ENCODE peak calls at places on chromosome 19, in five cellular contexts. One of them, this sample, is unnamed.

GRCh38 chr19:43620061-43621001 is 902 bp upstream of the ZNF428 start:
- DNase-seq in uterus: no peak
- DNase-seq in mammary epithelial cell: no peak
- DNase-seq in fibroblast of pulmonary artery: no peak
- DNase-seq in tibial nerve: no peak
- DNase-seq in this sample: no peak

GRCh38 chr19:18519962-18520847 is 1.7 kb downstream of the ELL start:
- DNase-seq in fibroblast of pulmonary artery: peak
- DNase-seq in tibial nerve: peak
- DNase-seq in mammary epithelial cell: peak
- DNase-seq in uterus: peak
- DNase-seq in this sample: peak

GRCh38 chr19:55112781-55113569 is 4.5 kb downstream of the PPP1R12C start:
- DNase-seq in fibroblast of pulmonary artery: no peak
- DNase-seq in mammary epithelial cell: no peak
- DNase-seq in uterus: peak
- DNase-seq in tibial nerve: no peak
- DNase-seq in this sample: no peak

GRCh38 chr19:3034845-3035541 is 5.9 kb upstream of the TLE2 start:
- DNase-seq in tibial nerve: peak
- DNase-seq in uterus: peak
- DNase-seq in fibroblast of pulmonary artery: peak
- DNase-seq in mammary epithelial cell: peak
- DNase-seq in this sample: peak

GRCh38 chr19:51809787-51810186 is 14.8 kb downstream of the FPR3 start:
- DNase-seq in tibial nerve: peak
- DNase-seq in mammary epithelial cell: no peak
- DNase-seq in fibroblast of pulmonary artery: peak
- DNase-seq in uterus: no peak
- DNase-seq in this sample: no peak

GRCh38 chr19:13078897-13079541 is 23.6 kb downstream of the LYL1 start:
- DNase-seq in mammary epithelial cell: no peak
- DNase-seq in fibroblast of pulmonary artery: no peak
- DNase-seq in tibial nerve: no peak
- DNase-seq in uterus: peak
- DNase-seq in this sample: no peak

GRCh38 chr19:7408251-7408650 is 59.5 kb downstream of the ARHGEF18 start:
- DNase-seq in mammary epithelial cell: no peak
- DNase-seq in tibial nerve: no peak
- DNase-seq in fibroblast of pulmonary artery: no peak
- DNase-seq in uterus: no peak
- DNase-seq in this sample: no peak

GRCh38 chr19:7888145-7888825 is at the start of gene LRRC8E:
- DNase-seq in uterus: no peak
- DNase-seq in mammary epithelial cell: peak
- DNase-seq in fibroblast of pulmonary artery: peak
- DNase-seq in tibial nerve: no peak
- DNase-seq in this sample: peak

GRCh38 chr19:1794424-1795185 is 17.5 kb downstream of the ATP8B3 start:
- DNase-seq in fibroblast of pulmonary artery: no peak
- DNase-seq in uterus: no peak
- DNase-seq in tibial nerve: no peak
- DNase-seq in mammary epithelial cell: no peak
- DNase-seq in this sample: no peak

GRCh38 chr19:13055213-13056051 is 47.2 kb downstream of the LYL1 start:
- DNase-seq in mammary epithelial cell: peak
- DNase-seq in tibial nerve: peak
- DNase-seq in fibroblast of pulmonary artery: peak
- DNase-seq in uterus: peak
- DNase-seq in this sample: peak

GRCh38 chr19:5826531-5827341 is 12.8 kb downstream of the FUT6 start:
- DNase-seq in fibroblast of pulmonary artery: peak
- DNase-seq in mammary epithelial cell: no peak
- DNase-seq in uterus: no peak
- DNase-seq in tibial nerve: no peak
- DNase-seq in this sample: peak

GRCh38 chr19:6457958-6458694 is 1.5 kb downstream of the SLC25A23 start:
- DNase-seq in uterus: peak
- DNase-seq in tibial nerve: no peak
- DNase-seq in fibroblast of pulmonary artery: peak
- DNase-seq in mammary epithelial cell: no peak
- DNase-seq in this sample: no peak

GRCh38 chr19:3776479-3777040 is 4.5 kb upstream of the RAX2 start:
- DNase-seq in uterus: no peak
- DNase-seq in mammary epithelial cell: no peak
- DNase-seq in fibroblast of pulmonary artery: no peak
- DNase-seq in tibial nerve: no peak
- DNase-seq in this sample: no peak

GRCh38 chr19:48283908-48284307 is 14.0 kb downstream of the ZNF114 start:
- DNase-seq in uterus: no peak
- DNase-seq in fibroblast of pulmonary artery: peak
- DNase-seq in mammary epithelial cell: no peak
- DNase-seq in tibial nerve: no peak
- DNase-seq in this sample: no peak

GRCh38 chr19:52601025-52601973 is 31.2 kb downstream of the ZNF701 start:
- DNase-seq in fibroblast of pulmonary artery: peak
- DNase-seq in mammary epithelial cell: peak
- DNase-seq in uterus: peak
- DNase-seq in tibial nerve: peak
- DNase-seq in this sample: peak

GRCh38 chr19:35722897-35723296 is 5.1 kb downstream of the KMT2B start:
- DNase-seq in uterus: no peak
- DNase-seq in fibroblast of pulmonary artery: no peak
- DNase-seq in tibial nerve: no peak
- DNase-seq in mammary epithelial cell: no peak
- DNase-seq in this sample: peak

GRCh38 chr19:1826557-1827521 is 14.8 kb upstream of the ATP8B3 start:
- DNase-seq in mammary epithelial cell: no peak
- DNase-seq in uterus: peak
- DNase-seq in tibial nerve: no peak
- DNase-seq in fibroblast of pulmonary artery: peak
- DNase-seq in this sample: no peak

GRCh38 chr19:40252395-40252794 is 25.9 kb upstream of the CCNP start:
- DNase-seq in mammary epithelial cell: no peak
- DNase-seq in tibial nerve: no peak
- DNase-seq in uterus: no peak
- DNase-seq in fibroblast of pulmonary artery: no peak
- DNase-seq in this sample: no peak

DNA sequence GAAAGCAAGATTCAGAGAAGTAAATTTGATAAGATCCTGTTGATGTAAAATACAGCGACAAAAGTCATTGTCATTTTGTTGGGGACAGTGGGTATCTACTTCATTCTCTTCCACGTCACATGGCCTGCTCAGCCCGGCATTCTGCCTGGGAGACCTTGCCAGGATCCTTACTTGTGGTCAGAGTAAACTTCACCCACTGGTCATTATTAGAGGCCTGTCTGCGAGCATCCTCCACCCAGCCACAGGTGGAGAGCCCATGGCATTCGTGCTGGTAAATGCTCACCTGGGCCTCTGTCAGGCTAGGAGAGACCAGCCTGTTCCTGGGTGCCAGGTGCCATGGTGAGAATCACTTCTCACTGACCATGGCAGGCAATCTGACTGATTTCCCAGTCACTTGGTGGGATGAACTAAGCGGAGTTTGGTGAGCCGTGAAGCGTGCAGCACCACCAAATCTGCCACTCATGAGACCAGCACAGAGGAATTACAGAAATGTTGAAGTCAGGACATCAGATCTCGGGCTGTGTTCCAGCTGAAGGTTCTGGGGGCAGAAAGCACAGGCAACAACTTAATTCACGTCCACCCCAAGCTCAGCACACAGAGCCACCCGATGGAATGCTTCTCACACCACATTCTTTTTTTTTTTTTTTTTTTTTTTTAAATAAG is 107.0 kb downstream of the SIPA1L3 start:
- DNase-seq in tibial nerve: no peak
- DNase-seq in fibroblast of pulmonary artery: no peak
- DNase-seq in uterus: no peak
- DNase-seq in mammary epithelial cell: no peak
- DNase-seq in this sample: no peak
- TF ChIP-seq CTCF in tibial nerve: no peak
- TF ChIP-seq CTCF in fibroblast of pulmonary artery: no peak
- TF ChIP-seq CTCF in uterus: no peak
- TF ChIP-seq CTCF in mammary epithelial cell: no peak
- TF ChIP-seq CTCF in this sample: no peak

GRCh38 chr19:50513746-50514345 is at the start of gene ASPDH:
- DNase-seq in uterus: no peak
- DNase-seq in tibial nerve: no peak
- DNase-seq in fibroblast of pulmonary artery: no peak
- DNase-seq in mammary epithelial cell: no peak
- DNase-seq in this sample: no peak
- H3K4me3 ChIP-seq in uterus: no peak
- H3K4me3 ChIP-seq in tibial nerve: no peak
- H3K4me3 ChIP-seq in fibroblast of pulmonary artery: no peak
- H3K4me3 ChIP-seq in mammary epithelial cell: no peak
- H3K4me3 ChIP-seq in this sample: no peak

GRCh38 chr19:11359421-11359820 is 4.2 kb downstream of the PLPPR2 start:
- DNase-seq in tibial nerve: no peak
- DNase-seq in fibroblast of pulmonary artery: no peak
- DNase-seq in mammary epithelial cell: no peak
- DNase-seq in uterus: no peak
- DNase-seq in this sample: no peak

GRCh38 chr19:11361037-11361770 is 6.0 kb downstream of the PLPPR2 start:
- DNase-seq in mammary epithelial cell: no peak
- DNase-seq in tibial nerve: no peak
- DNase-seq in fibroblast of pulmonary artery: no peak
- DNase-seq in uterus: no peak
- DNase-seq in this sample: peak

GRCh38 chr19:11355160-11356073 is at the start of gene PLPPR2:
- DNase-seq in mammary epithelial cell: peak
- DNase-seq in uterus: peak
- DNase-seq in tibial nerve: peak
- DNase-seq in fibroblast of pulmonary artery: peak
- DNase-seq in this sample: peak

GRCh38 chr19:11356676-11357550 is 1.7 kb downstream of the PLPPR2 start:
- DNase-seq in uterus: no peak
- DNase-seq in tibial nerve: no peak
- DNase-seq in mammary epithelial cell: no peak
- DNase-seq in fibroblast of pulmonary artery: no peak
- DNase-seq in this sample: no peak

GRCh38 chr19:11356074-11356397 is 804 bp downstream of the PLPPR2 start:
- DNase-seq in fibroblast of pulmonary artery: no peak
- DNase-seq in mammary epithelial cell: no peak
- DNase-seq in tibial nerve: no peak
- DNase-seq in uterus: no peak
- DNase-seq in this sample: no peak
- TF ChIP-seq CTCF in fibroblast of pulmonary artery: no peak
- TF ChIP-seq CTCF in mammary epithelial cell: no peak
- TF ChIP-seq CTCF in tibial nerve: no peak
- TF ChIP-seq CTCF in uterus: no peak
- TF ChIP-seq CTCF in this sample: no peak

GRCh38 chr19:14786421-14786851 is 8.1 kb upstream of the ADGRE2 start:
- DNase-seq in fibroblast of pulmonary artery: peak
- DNase-seq in mammary epithelial cell: no peak
- DNase-seq in uterus: no peak
- DNase-seq in tibial nerve: no peak
- DNase-seq in this sample: no peak
- H3K4me3 ChIP-seq in fibroblast of pulmonary artery: no peak
- H3K4me3 ChIP-seq in mammary epithelial cell: peak
- H3K4me3 ChIP-seq in uterus: no peak
- H3K4me3 ChIP-seq in tibial nerve: no peak
- H3K4me3 ChIP-seq in this sample: no peak